ENCODE peak calls at places on chromosomes 6 and 20, in eight cellular contexts. R is right lobe of liver, F is aorta, T is A673, C is H7, A is PC-9, Z is upper lobe of left lung, L is heart right ventricle. D is an unnamed sample.
A peak's percentile ranks its signal among the peaks of the same experiment; 100 is the strongest.

GRCh38 chr6:81894286-81894685 is 141.8 kb upstream of the TENT5A start:
- DNase-seq in F (no peak), A (no peak), R (no peak), L (no peak), T (no peak), C (no peak), Z (no peak), D (no peak)

GRCh38 chr6:168201799-168202198 is 117.8 kb downstream of the DACT2 start:
- DNase-seq in L (no peak), Z (no peak), F (no peak), C (no peak), T (no peak), A (no peak), R (no peak), D (no peak)

GRCh38 chr6:144415014-144415413 is 129.9 kb downstream of the UTRN start:
- DNase-seq in C (no peak), L (no peak), A (peak; percentile 87), F (no peak), R (no peak), Z (no peak), T (no peak), D (no peak)

GRCh38 chr6:163661271-163661671 is 246.8 kb downstream of the QKI start:
- DNase-seq in T (peak; percentile 12), Z (no peak), R (no peak), A (no peak), L (no peak), F (no peak), C (no peak), D (no peak)

GRCh38 chr6:137738197-137738596 is 128.9 kb upstream of the TNFAIP3 start:
- DNase-seq in A (no peak), F (no peak), R (no peak), C (no peak), Z (no peak), T (no peak), L (no peak), D (no peak)

GRCh38 chr6:14283600-14284235 is 166.1 kb downstream of the CD83 start:
- DNase-seq in C (peak; percentile 54), Z (no peak), F (no peak), A (no peak), L (peak; percentile 28), R (no peak), T (peak; percentile 17), D (no peak)

GRCh38 chr6:81612136-81612535 is 140.3 kb downstream of the TENT5A start:
- DNase-seq in R (no peak), F (no peak), Z (no peak), C (no peak), L (no peak), T (no peak), A (no peak), D (no peak)

GRCh38 chr6:67210450-67210849 is 1424.6 kb upstream of the ADGRB3 start:
- DNase-seq in Z (no peak), A (no peak), C (no peak), L (no peak), F (no peak), T (peak; percentile 59), R (no peak), D (no peak)

GRCh38 chr20:362271-363254 is 15.7 kb downstream of the NRSN2 start:
- DNase-seq in L (peak; percentile 85), F (peak; percentile 94), T (peak; percentile 89), C (no peak), A (peak; percentile 91), Z (no peak), R (peak; percentile 97), D (peak; percentile 86)

GRCh38 chr6:108699290-108700041 is 138.7 kb downstream of the FOXO3 start:
- DNase-seq in F (no peak), T (peak; percentile 91), L (peak; percentile 36), A (no peak), R (no peak), C (peak; percentile 69), Z (no peak), D (peak; percentile 53)

GRCh38 chr20:16064991-16065707 is 508.1 kb downstream of the KIF16B start:
- DNase-seq in Z (no peak), C (no peak), R (no peak), A (no peak), L (no peak), F (no peak), T (no peak), D (no peak)

GRCh38 chr20:58714340-58714922 is 21.8 kb downstream of the NPEPL1 start:
- DNase-seq in Z (no peak), F (no peak), R (no peak), T (no peak), L (no peak), C (peak; percentile 53), A (no peak), D (peak; percentile 8)

GRCh38 chr6:7697432-7697819 is 28.5 kb upstream of the BMP6 start:
- DNase-seq in L (no peak), C (no peak), T (no peak), A (no peak), F (no peak), Z (no peak), R (no peak), D (no peak)

GRCh38 chr6:24709014-24709711 is 9.8 kb downstream of the C6orf62 start:
- DNase-seq in Z (no peak), R (no peak), L (no peak), T (no peak), F (no peak), C (no peak), A (no peak), D (no peak)

GRCh38 chr6:24710519-24711303 is 8.2 kb downstream of the C6orf62 start:
- DNase-seq in A (no peak), Z (no peak), L (no peak), T (no peak), C (no peak), R (no peak), F (no peak), D (no peak)

GRCh38 chr6:24704468-24704867 is 14.5 kb downstream of the C6orf62 start:
- DNase-seq in C (no peak), F (no peak), A (no peak), Z (no peak), L (no peak), R (no peak), T (no peak), D (no peak)

GRCh38 chr6:24702720-24703282 is 16.2 kb downstream of the C6orf62 start:
- DNase-seq in T (no peak), A (no peak), L (no peak), Z (no peak), R (no peak), C (no peak), F (no peak), D (no peak)

DNA sequence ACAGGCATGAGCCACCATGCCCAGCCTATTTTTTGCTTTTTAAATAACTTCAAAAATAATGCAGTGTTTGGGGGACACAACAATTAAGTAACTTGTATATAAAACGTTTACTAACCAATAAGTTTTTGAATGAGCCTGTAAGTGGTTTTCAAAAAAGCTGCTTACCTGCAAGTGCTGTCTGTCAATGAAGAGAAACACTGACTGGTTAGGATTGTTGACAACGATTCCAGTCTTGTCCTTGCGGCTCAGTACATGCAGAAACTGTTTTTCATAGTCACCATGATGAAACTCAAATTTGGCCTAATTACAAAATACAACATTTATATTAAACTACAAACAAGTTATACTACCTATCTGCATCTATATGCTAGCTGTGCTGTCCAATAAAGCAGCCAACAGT is 10.3 kb downstream of the C6orf62 start:
- DNase-seq in C (no peak), T (no peak), Z (no peak), L (no peak), F (no peak), R (no peak), A (no peak), D (no peak)
- H3K36me3 ChIP-seq in C (peaks cover 49% of the 10 kb centered on the region), T (peaks cover 98% of the 10 kb centered on the region), Z (peaks cover 73% of the 10 kb centered on the region), L (peaks cover 7% of the 10 kb centered on the region), F (peaks cover 12% of the 10 kb centered on the region), R (peaks cover 89% of the 10 kb centered on the region), A (peaks cover 72% of the 10 kb centered on the region), D (peaks cover 100% of the 10 kb centered on the region)

DNA sequence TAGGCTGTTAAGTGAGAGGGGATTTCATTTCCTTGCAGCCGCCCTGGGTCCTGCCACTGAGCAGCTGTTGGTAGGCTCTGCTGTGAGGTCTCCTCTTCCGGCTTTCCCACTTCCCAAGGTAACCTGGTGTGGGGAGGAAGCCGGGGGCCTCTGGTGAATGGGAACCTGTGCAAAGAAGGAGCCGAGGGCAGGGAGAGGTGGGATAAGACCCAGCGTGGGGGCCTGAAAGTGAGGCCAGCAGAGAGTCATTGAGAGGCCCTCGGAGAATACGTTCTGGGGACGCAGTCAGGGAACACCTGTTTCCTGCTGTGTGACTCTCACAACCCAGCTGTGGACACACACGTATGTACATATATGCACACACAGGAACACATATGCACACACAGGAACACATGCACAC is 100.6 kb downstream of the CDH26 start:
- DNase-seq in Z (no peak), R (no peak), C (no peak), T (no peak), F (no peak), A (no peak), L (no peak), D (no peak)
- H3K4me3 ChIP-seq in Z (no peak overlapping the region), R (no peak overlapping the region), C (no peak overlapping the region), T (no peak overlapping the region), F (no peak overlapping the region), A (no peak overlapping the region), L (no peak overlapping the region), D (peak overlapping the region; percentile 26)

GRCh38 chr20:62238569-62239277 is 402 bp downstream of the OSBPL2 start:
- DNase-seq in L (no peak), R (peak; percentile 43), C (no peak), A (peak; percentile 46), F (no peak), Z (peak; percentile 77), T (no peak), D (no peak)

GRCh38 chr20:62237772-62238568 is at the start of gene OSBPL2:
- DNase-seq in F (peak; percentile 99), A (peak; percentile 97), R (peak; percentile 100), C (peak; percentile 100), Z (peak; percentile 100), L (peak; percentile 99), T (peak; percentile 99), D (peak; percentile 98)

GRCh38 chr20:62241501-62241900 is 3.2 kb downstream of the OSBPL2 start:
- DNase-seq in T (no peak), C (no peak), Z (peak; percentile 72), A (no peak), F (no peak), L (peak; percentile 16), R (no peak), D (no peak)

GRCh38 chr20:62240015-62240685 is 1.8 kb downstream of the OSBPL2 start:
- DNase-seq in Z (no peak), A (no peak), L (peak; percentile 5), F (no peak), C (no peak), R (no peak), T (no peak), D (no peak)

GRCh38 chr20:62239278-62239879 is 1.1 kb downstream of the OSBPL2 start:
- DNase-seq in T (no peak), R (no peak), L (no peak), Z (no peak), C (peak; percentile 68), A (no peak), F (no peak), D (no peak)
- H3K36me3 ChIP-seq in T (no peaks in the 10 kb centered on the region), R (no peaks in the 10 kb centered on the region), L (no peaks in the 10 kb centered on the region), Z (no peaks in the 10 kb centered on the region), C (no peaks in the 10 kb centered on the region), A (peaks cover 24% of the 10 kb centered on the region), F (no peaks in the 10 kb centered on the region), D (no peaks in the 10 kb centered on the region)

DNA sequence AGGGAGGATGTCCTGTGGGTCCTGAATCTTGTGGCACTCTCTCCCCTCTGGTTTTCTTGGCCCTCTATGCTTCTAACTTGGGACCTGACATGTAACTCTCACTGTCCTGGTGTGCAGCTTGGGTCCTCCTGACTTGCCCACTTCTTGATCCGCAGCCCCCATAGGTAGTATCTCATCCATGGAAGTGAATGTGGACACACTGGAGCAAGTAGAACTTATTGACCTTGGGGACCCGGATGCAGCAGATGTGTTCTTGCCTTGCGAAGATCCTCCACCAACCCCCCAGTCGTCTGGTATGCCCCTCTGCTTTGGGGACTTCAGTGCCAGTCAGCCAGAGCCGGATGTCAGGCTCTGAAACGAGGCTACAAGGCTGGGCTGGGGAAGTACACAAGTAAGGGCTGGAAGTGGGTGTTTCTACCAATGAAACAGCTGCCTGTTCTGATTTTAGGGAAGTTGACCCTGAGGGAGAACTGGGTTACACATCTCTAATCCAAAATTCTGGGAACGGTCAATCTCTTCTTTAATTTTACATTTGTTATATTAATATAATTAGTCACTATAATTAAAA is 641 bp downstream of the DBNDD2 start:
- DNase-seq in A (no peak), T (no peak), L (peak; percentile 16), Z (no peak), R (no peak), C (no peak), F (peak; percentile 60), D (no peak)
- H3K4me3 ChIP-seq in A (no peak overlapping the region), T (no peak overlapping the region), L (peak overlapping the region; percentile 97), Z (peak overlapping the region; percentile 80), R (no peak overlapping the region), C (no peak overlapping the region), F (no peak overlapping the region), D (peak overlapping the region; percentile 98)

D was measured in left ventricle myocardium inferior.